ENCODE peak calls at places on chromosomes 2 and 18, in seven cellular contexts. T is adipocyte, O is pancreas, I is neuronal stem cell, J is body of pancreas, G is neural progenitor cell, N is aorta. P is an unnamed sample. For H3K4me1, the result is how much of the 10 kb centered on the place peaks cover.

GRCh38 chr2:231541605-231542509 is 11.6 kb upstream of the NMUR1 start:
- DNase-seq in O (no peak), N (peak), I (no peak), G (peak), T (no peak), J (no peak), P (no peak)

GRCh38 chr18:74196220-74197119 is 48.1 kb downstream of the TIMM21 start:
- DNase-seq in O (peak), I (peak), N (no peak), G (peak), J (peak), T (peak), P (no peak)

GRCh38 chr2:159131882-159132281 is 154.6 kb downstream of the WDSUB1 start:
- DNase-seq in I (no peak), J (no peak), T (peak), O (no peak), N (no peak), G (no peak), P (no peak)

GRCh38 chr2:241728000-241728399 is 6.4 kb upstream of the D2HGDH start:
- DNase-seq in T (no peak), O (no peak), N (no peak), I (no peak), J (no peak), G (no peak), P (no peak)

GRCh38 chr2:202408546-202409140 is 32.5 kb downstream of the BMPR2 start:
- DNase-seq in G (no peak), T (no peak), J (no peak), I (no peak), N (no peak), O (no peak), P (no peak)

GRCh38 chr18:31656754-31657153 is 27.6 kb downstream of the B4GALT6 start:
- DNase-seq in N (no peak), G (no peak), O (no peak), I (no peak), T (no peak), J (no peak), P (no peak)

GRCh38 chr2:226423498-226423960 is 376.1 kb downstream of the IRS1 start:
- DNase-seq in I (no peak), O (no peak), N (peak), T (no peak), G (peak), J (no peak), P (no peak)

GRCh38 chr2:120397362-120397811 is 51.5 kb downstream of the INHBB start:
- DNase-seq in I (no peak), O (no peak), J (no peak), N (no peak), G (no peak), T (peak), P (peak)

GRCh38 chr2:42086500-42086953 is 38.7 kb downstream of the PKDCC start:
- DNase-seq in J (peak), N (no peak), G (peak), I (peak), O (no peak), T (peak), P (no peak)

GRCh38 chr2:182499706-182500470 is 73.1 kb upstream of the PDE1A start:
- DNase-seq in G (peak), I (no peak), T (no peak), N (no peak), J (no peak), O (no peak), P (no peak)

GRCh38 chr2:215749092-215749957 is 264.0 kb downstream of the MREG start:
- DNase-seq in O (peak), N (peak), G (no peak), I (no peak), T (peak), J (peak), P (peak)

GRCh38 chr2:109129356-109129920 is 433 bp downstream of the SH3RF3 start:
- DNase-seq in T (peak), G (peak), O (no peak), N (peak), I (peak), J (no peak), P (no peak)

GRCh38 chr2:174585657-174586056 is 11.9 kb downstream of the WIPF1 start:
- DNase-seq in I (no peak), N (no peak), J (no peak), O (no peak), G (no peak), T (no peak), P (no peak)

GRCh38 chr18:76405761-76406356 is 89.2 kb downstream of the ZNF516 start:
- DNase-seq in O (no peak), T (peak), I (peak), G (peak), N (no peak), J (peak), P (no peak)

GRCh38 chr2:237944302-237944701 is 22.5 kb upstream of the UBE2F start:
- DNase-seq in J (no peak), G (no peak), T (no peak), I (no peak), N (no peak), O (no peak), P (no peak)

GRCh38 chr2:240760576-240761246 is 59.3 kb downstream of the KIF1A start:
- DNase-seq in I (no peak), O (no peak), N (no peak), J (no peak), G (no peak), T (no peak), P (no peak)

GRCh38 chr2:112021781-112022231 is 33.3 kb upstream of the TMEM87B start:
- DNase-seq in I (no peak), J (no peak), T (no peak), O (no peak), G (no peak), N (no peak), P (no peak)

GRCh38 chr2:122191331-122191730 is 435.9 kb downstream of the TSN start:
- DNase-seq in O (peak), T (peak), J (peak), I (peak), G (peak), N (no peak), P (peak)

GRCh38 chr2:239502430-239503221 is 101.8 kb upstream of the HDAC4 start:
- DNase-seq in G (no peak), O (no peak), N (no peak), J (no peak), T (no peak), I (no peak), P (peak)

GRCh38 chr2:237096201-237096600 is 10.5 kb downstream of the COPS8 start:
- DNase-seq in J (no peak), O (no peak), T (no peak), N (no peak), G (no peak), I (no peak), P (no peak)

GRCh38 chr2:197052371-197052770 is 125.9 kb upstream of the PGAP1 start:
- DNase-seq in G (no peak), J (no peak), I (no peak), T (no peak), O (no peak), N (no peak), P (no peak)

GRCh38 chr2:20199381-20200270 is 25.3 kb downstream of the SDC1 start:
- DNase-seq in T (no peak), N (no peak), J (no peak), G (no peak), O (no peak), I (no peak), P (no peak)

GRCh38 chr2:131152065-131152464 is 46.9 kb downstream of the PLEKHB2 start:
- DNase-seq in J (no peak), O (no peak), T (no peak), G (no peak), I (no peak), N (no peak), P (no peak)

GRCh38 chr18:23369231-23369630 is 83.9 kb upstream of the RIOK3 start:
- DNase-seq in G (peak), J (no peak), O (no peak), I (peak), N (no peak), T (no peak), P (no peak)

GRCh38 chr2:25698752-25699151 is 25.4 kb upstream of the DTNB start:
- DNase-seq in N (no peak), T (peak), O (no peak), I (no peak), J (no peak), G (no peak), P (no peak)

GRCh38 chr2:183105402-183106134 is 18.7 kb upstream of the NUP35 start:
- DNase-seq in O (no peak), J (no peak), N (no peak), G (no peak), T (no peak), I (no peak), P (no peak)

GRCh38 chr2:203772766-203773165 is 66.3 kb downstream of the CD28 start:
- DNase-seq in N (no peak), J (no peak), I (no peak), O (no peak), T (no peak), G (no peak), P (no peak)

GRCh38 chr2:168534926-168535325 is 78.9 kb downstream of the CERS6 start:
- DNase-seq in G (peak), T (no peak), O (no peak), N (no peak), J (no peak), I (no peak), P (no peak)

GRCh38 chr18:60693426-60693825 is 320.9 kb upstream of the MC4R start:
- DNase-seq in T (no peak), O (no peak), J (no peak), G (no peak), N (no peak), I (no peak), P (no peak)

GRCh38 chr2:170711196-170711773 is 3.9 kb upstream of the SP5 start:
- DNase-seq in J (no peak), N (no peak), I (peak), O (no peak), T (no peak), G (peak), P (no peak)
- H3K4me1 ChIP-seq in J (under half), N (under half), I (under half), O (under half), T (under half), G (under half), P (under half)

GRCh38 chr2:217995741-217996141 is 7.1 kb downstream of the TNS1 start:
- DNase-seq in J (peak), N (peak), T (peak), I (no peak), G (no peak), O (peak), P (no peak)
- H3K4me3 ChIP-seq in J (no peak), N (no peak), T (peak), I (no peak), G (no peak), O (peak), P (no peak)

GRCh38 chr2:48334180-48334579 is 195.8 kb upstream of the STON1 start:
- DNase-seq in I (no peak), J (no peak), O (no peak), N (no peak), G (no peak), T (no peak), P (no peak)

GRCh38 chr2:48323146-48323545 is 206.8 kb upstream of the STON1 start:
- DNase-seq in N (no peak), I (no peak), J (no peak), T (no peak), G (no peak), O (no peak), P (no peak)

GRCh38 chr2:48332286-48332685 is 197.7 kb upstream of the STON1 start:
- DNase-seq in N (no peak), T (no peak), I (no peak), J (no peak), G (no peak), O (no peak), P (no peak)

GRCh38 chr2:48328972-48329723 is 200.8 kb upstream of the STON1 start:
- DNase-seq in G (peak), I (peak), T (no peak), N (no peak), O (no peak), J (no peak), P (no peak)

GRCh38 chr2:48328159-48328816 is 201.7 kb upstream of the STON1 start:
- DNase-seq in G (no peak), T (no peak), N (no peak), J (no peak), I (no peak), O (no peak), P (no peak)
- H3K4me1 ChIP-seq in G (half or more), T (under half), N (under half), J (under half), I (under half), O (under half), P (under half)

GRCh38 chr2:96878171-96878570 is 8.3 kb upstream of the SEMA4C start:
- DNase-seq in T (no peak), G (no peak), I (no peak), N (no peak), J (no peak), O (no peak), P (no peak)
- H3K4me3 ChIP-seq in T (no peak), G (no peak), I (peak), N (no peak), J (no peak), O (no peak), P (no peak)

GRCh38 chr2:55163258-55163657 is 68.8 kb downstream of the CLHC1 start:
- DNase-seq in T (peak), N (no peak), J (no peak), I (no peak), G (no peak), O (no peak), P (no peak)
- H3K4me1 ChIP-seq in T (half or more), N (under half), J (half or more), I (under half), G (under half), O (half or more), P (under half)